ENCODE peak calls at places on chromosomes 6 and 20, in eight cellular contexts. One of them, this sample, is unnamed. For H3K36me3, the result is how much of the 10 kb centered on the place peaks cover.

GRCh38 chr6:5302220-5302946 is 41.1 kb downstream of the FARS2 start:
- DNase-seq in psoas muscle: no peak
- DNase-seq in left lung: no peak
- DNase-seq in left ventricle myocardium inferior: no peak
- DNase-seq in CD8-positive, alpha-beta memory T cell: no peak
- DNase-seq in esophagus squamous epithelium: no peak
- DNase-seq in upper lobe of right lung: no peak
- DNase-seq in brain microvascular endothelial cell: no peak
- DNase-seq in this sample: peak

GRCh38 chr6:157596886-157597285 is 215.9 kb downstream of the ZDHHC14 start:
- DNase-seq in CD8-positive, alpha-beta memory T cell: no peak
- DNase-seq in left lung: no peak
- DNase-seq in psoas muscle: no peak
- DNase-seq in esophagus squamous epithelium: no peak
- DNase-seq in brain microvascular endothelial cell: no peak
- DNase-seq in left ventricle myocardium inferior: no peak
- DNase-seq in upper lobe of right lung: no peak
- DNase-seq in this sample: no peak

GRCh38 chr6:157054531-157054979 is 268.8 kb downstream of the TMEM242 start:
- DNase-seq in left ventricle myocardium inferior: no peak
- DNase-seq in upper lobe of right lung: no peak
- DNase-seq in brain microvascular endothelial cell: no peak
- DNase-seq in left lung: no peak
- DNase-seq in psoas muscle: no peak
- DNase-seq in CD8-positive, alpha-beta memory T cell: peak
- DNase-seq in esophagus squamous epithelium: no peak
- DNase-seq in this sample: peak

GRCh38 chr6:157715766-157716171 is 107.3 kb upstream of the SNX9 start:
- DNase-seq in brain microvascular endothelial cell: peak
- DNase-seq in left ventricle myocardium inferior: peak
- DNase-seq in left lung: no peak
- DNase-seq in CD8-positive, alpha-beta memory T cell: no peak
- DNase-seq in upper lobe of right lung: no peak
- DNase-seq in psoas muscle: peak
- DNase-seq in esophagus squamous epithelium: no peak
- DNase-seq in this sample: no peak

GRCh38 chr6:158708239-158708638 is 58.4 kb downstream of the SYTL3 start:
- DNase-seq in left ventricle myocardium inferior: peak
- DNase-seq in left lung: no peak
- DNase-seq in esophagus squamous epithelium: no peak
- DNase-seq in brain microvascular endothelial cell: peak
- DNase-seq in psoas muscle: no peak
- DNase-seq in CD8-positive, alpha-beta memory T cell: no peak
- DNase-seq in upper lobe of right lung: no peak
- DNase-seq in this sample: no peak

GRCh38 chr6:45677381-45677992 is 299.8 kb upstream of the SUPT3H start:
- DNase-seq in left lung: no peak
- DNase-seq in CD8-positive, alpha-beta memory T cell: peak
- DNase-seq in esophagus squamous epithelium: no peak
- DNase-seq in left ventricle myocardium inferior: peak
- DNase-seq in upper lobe of right lung: no peak
- DNase-seq in psoas muscle: no peak
- DNase-seq in brain microvascular endothelial cell: peak
- DNase-seq in this sample: peak

GRCh38 chr20:48716086-48716485 is 111.7 kb downstream of the PREX1 start:
- DNase-seq in brain microvascular endothelial cell: no peak
- DNase-seq in left lung: no peak
- DNase-seq in esophagus squamous epithelium: no peak
- DNase-seq in left ventricle myocardium inferior: no peak
- DNase-seq in CD8-positive, alpha-beta memory T cell: peak
- DNase-seq in upper lobe of right lung: no peak
- DNase-seq in psoas muscle: no peak
- DNase-seq in this sample: peak

GRCh38 chr6:25270559-25270958 is 8.6 kb upstream of the CARMIL1 start:
- DNase-seq in esophagus squamous epithelium: no peak
- DNase-seq in CD8-positive, alpha-beta memory T cell: no peak
- DNase-seq in left ventricle myocardium inferior: no peak
- DNase-seq in brain microvascular endothelial cell: no peak
- DNase-seq in psoas muscle: no peak
- DNase-seq in upper lobe of right lung: no peak
- DNase-seq in left lung: no peak
- DNase-seq in this sample: no peak

GRCh38 chr6:148404456-148405022 is 61.9 kb downstream of the SASH1 start:
- DNase-seq in esophagus squamous epithelium: no peak
- DNase-seq in left ventricle myocardium inferior: no peak
- DNase-seq in left lung: no peak
- DNase-seq in upper lobe of right lung: no peak
- DNase-seq in psoas muscle: no peak
- DNase-seq in CD8-positive, alpha-beta memory T cell: no peak
- DNase-seq in brain microvascular endothelial cell: no peak
- DNase-seq in this sample: no peak

GRCh38 chr6:86715676-86716075 is 221.7 kb upstream of the HTR1E start:
- DNase-seq in brain microvascular endothelial cell: no peak
- DNase-seq in psoas muscle: no peak
- DNase-seq in CD8-positive, alpha-beta memory T cell: no peak
- DNase-seq in upper lobe of right lung: no peak
- DNase-seq in left ventricle myocardium inferior: no peak
- DNase-seq in left lung: no peak
- DNase-seq in esophagus squamous epithelium: no peak
- DNase-seq in this sample: no peak

GRCh38 chr6:129923520-129923919 is 62.4 kb upstream of the TMEM244 start:
- DNase-seq in upper lobe of right lung: no peak
- DNase-seq in brain microvascular endothelial cell: peak
- DNase-seq in left lung: no peak
- DNase-seq in CD8-positive, alpha-beta memory T cell: no peak
- DNase-seq in psoas muscle: no peak
- DNase-seq in left ventricle myocardium inferior: no peak
- DNase-seq in esophagus squamous epithelium: no peak
- DNase-seq in this sample: no peak

GRCh38 chr6:72739368-72739779 is 117.5 kb downstream of the KCNQ5 start:
- DNase-seq in esophagus squamous epithelium: no peak
- DNase-seq in brain microvascular endothelial cell: no peak
- DNase-seq in psoas muscle: no peak
- DNase-seq in upper lobe of right lung: no peak
- DNase-seq in CD8-positive, alpha-beta memory T cell: no peak
- DNase-seq in left ventricle myocardium inferior: no peak
- DNase-seq in left lung: no peak
- DNase-seq in this sample: peak

GRCh38 chr6:93474733-93475179 is 55.4 kb upstream of the EPHA7 start:
- DNase-seq in psoas muscle: no peak
- DNase-seq in left ventricle myocardium inferior: no peak
- DNase-seq in upper lobe of right lung: no peak
- DNase-seq in brain microvascular endothelial cell: no peak
- DNase-seq in left lung: no peak
- DNase-seq in esophagus squamous epithelium: no peak
- DNase-seq in CD8-positive, alpha-beta memory T cell: no peak
- DNase-seq in this sample: no peak

GRCh38 chr6:103122766-103123601 is 1729.5 kb downstream of the GRIK2 start:
- DNase-seq in psoas muscle: no peak
- DNase-seq in upper lobe of right lung: peak
- DNase-seq in left lung: peak
- DNase-seq in left ventricle myocardium inferior: no peak
- DNase-seq in esophagus squamous epithelium: no peak
- DNase-seq in CD8-positive, alpha-beta memory T cell: no peak
- DNase-seq in brain microvascular endothelial cell: peak
- DNase-seq in this sample: no peak

GRCh38 chr6:113385020-113385431 is 472.1 kb upstream of the MARCKS start:
- DNase-seq in CD8-positive, alpha-beta memory T cell: no peak
- DNase-seq in esophagus squamous epithelium: no peak
- DNase-seq in psoas muscle: no peak
- DNase-seq in brain microvascular endothelial cell: no peak
- DNase-seq in left ventricle myocardium inferior: no peak
- DNase-seq in upper lobe of right lung: no peak
- DNase-seq in left lung: no peak
- DNase-seq in this sample: no peak

GRCh38 chr20:47125553-47126373 is 230.7 kb downstream of the ZMYND8 start:
- DNase-seq in brain microvascular endothelial cell: no peak
- DNase-seq in upper lobe of right lung: no peak
- DNase-seq in left lung: no peak
- DNase-seq in psoas muscle: no peak
- DNase-seq in esophagus squamous epithelium: no peak
- DNase-seq in left ventricle myocardium inferior: peak
- DNase-seq in CD8-positive, alpha-beta memory T cell: no peak
- DNase-seq in this sample: no peak

GRCh38 chr6:21494505-21494904 is 99.0 kb upstream of the SOX4 start:
- DNase-seq in left lung: no peak
- DNase-seq in esophagus squamous epithelium: no peak
- DNase-seq in brain microvascular endothelial cell: no peak
- DNase-seq in left ventricle myocardium inferior: no peak
- DNase-seq in CD8-positive, alpha-beta memory T cell: no peak
- DNase-seq in upper lobe of right lung: no peak
- DNase-seq in psoas muscle: no peak
- DNase-seq in this sample: no peak

GRCh38 chr6:96013531-96013930 is 2.2 kb upstream of the FUT9 start:
- DNase-seq in left lung: no peak
- DNase-seq in brain microvascular endothelial cell: no peak
- DNase-seq in esophagus squamous epithelium: no peak
- DNase-seq in left ventricle myocardium inferior: no peak
- DNase-seq in CD8-positive, alpha-beta memory T cell: no peak
- DNase-seq in psoas muscle: no peak
- DNase-seq in upper lobe of right lung: no peak
- DNase-seq in this sample: no peak

GRCh38 chr6:163745566-163746400 is 331.3 kb downstream of the QKI start:
- DNase-seq in psoas muscle: peak
- DNase-seq in left lung: no peak
- DNase-seq in left ventricle myocardium inferior: peak
- DNase-seq in upper lobe of right lung: no peak
- DNase-seq in brain microvascular endothelial cell: peak
- DNase-seq in esophagus squamous epithelium: no peak
- DNase-seq in CD8-positive, alpha-beta memory T cell: no peak
- DNase-seq in this sample: no peak

GRCh38 chr6:6811151-6812002 is 222.9 kb downstream of the LY86 start:
- DNase-seq in left lung: no peak
- DNase-seq in brain microvascular endothelial cell: peak
- DNase-seq in esophagus squamous epithelium: no peak
- DNase-seq in left ventricle myocardium inferior: no peak
- DNase-seq in CD8-positive, alpha-beta memory T cell: peak
- DNase-seq in upper lobe of right lung: no peak
- DNase-seq in psoas muscle: no peak
- DNase-seq in this sample: no peak

GRCh38 chr6:161139766-161140553 is 133.9 kb downstream of the AGPAT4 start:
- DNase-seq in CD8-positive, alpha-beta memory T cell: no peak
- DNase-seq in psoas muscle: peak
- DNase-seq in esophagus squamous epithelium: no peak
- DNase-seq in upper lobe of right lung: no peak
- DNase-seq in left lung: peak
- DNase-seq in brain microvascular endothelial cell: no peak
- DNase-seq in left ventricle myocardium inferior: peak
- DNase-seq in this sample: no peak

GRCh38 chr6:54865091-54865631 is 18.6 kb downstream of the FAM83B start:
- DNase-seq in esophagus squamous epithelium: no peak
- DNase-seq in CD8-positive, alpha-beta memory T cell: no peak
- DNase-seq in psoas muscle: no peak
- DNase-seq in upper lobe of right lung: no peak
- DNase-seq in left lung: no peak
- DNase-seq in left ventricle myocardium inferior: no peak
- DNase-seq in brain microvascular endothelial cell: no peak
- DNase-seq in this sample: no peak
- H3K36me3 ChIP-seq in esophagus squamous epithelium: under half
- H3K36me3 ChIP-seq in CD8-positive, alpha-beta memory T cell: under half
- H3K36me3 ChIP-seq in psoas muscle: under half
- H3K36me3 ChIP-seq in upper lobe of right lung: under half
- H3K36me3 ChIP-seq in left lung: under half
- H3K36me3 ChIP-seq in left ventricle myocardium inferior: under half
- H3K36me3 ChIP-seq in brain microvascular endothelial cell: under half
- H3K36me3 ChIP-seq in this sample: under half

DNA sequence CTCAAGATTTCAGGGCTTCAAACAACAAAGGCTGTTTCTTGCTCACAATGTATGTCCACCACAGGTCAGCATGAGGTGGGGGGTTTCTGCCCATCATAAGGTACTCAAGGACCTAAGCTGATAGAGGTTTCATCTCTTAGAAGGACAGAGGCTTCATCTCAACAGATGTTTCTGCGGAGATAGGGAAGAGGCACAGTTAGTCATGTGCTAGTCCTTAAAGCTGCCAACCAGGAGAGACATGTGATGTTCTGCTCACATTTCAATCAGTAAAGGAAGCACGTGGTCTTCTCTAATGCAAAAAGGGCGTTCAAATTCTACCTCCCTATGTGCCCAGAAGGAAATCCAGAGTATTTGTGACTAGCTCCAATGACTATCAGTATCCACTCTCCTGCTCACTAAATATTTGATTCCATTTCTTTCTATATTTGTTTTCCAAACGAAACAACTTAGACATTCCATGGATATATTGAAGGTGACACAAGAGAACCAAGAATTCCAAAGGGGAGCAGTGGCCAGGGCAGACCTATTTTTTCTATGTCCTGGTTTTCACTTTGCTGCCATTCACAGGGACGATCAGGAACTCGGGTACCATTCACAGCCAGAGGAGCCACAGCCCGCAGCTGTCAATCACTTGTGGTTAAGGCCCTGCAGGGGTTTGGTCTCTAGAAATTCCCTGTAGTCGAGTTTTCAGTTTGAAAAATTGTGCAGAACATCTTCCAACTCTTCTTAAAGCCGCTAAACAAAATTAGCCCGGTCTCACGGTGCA is 173.2 kb upstream of the FOXA2 start:
- DNase-seq in brain microvascular endothelial cell: no peak
- DNase-seq in left lung: no peak
- DNase-seq in psoas muscle: no peak
- DNase-seq in esophagus squamous epithelium: no peak
- DNase-seq in CD8-positive, alpha-beta memory T cell: no peak
- DNase-seq in upper lobe of right lung: no peak
- DNase-seq in left ventricle myocardium inferior: no peak
- DNase-seq in this sample: no peak
- H3K4me3 ChIP-seq in brain microvascular endothelial cell: no peak
- H3K4me3 ChIP-seq in left lung: no peak
- H3K4me3 ChIP-seq in psoas muscle: no peak
- H3K4me3 ChIP-seq in esophagus squamous epithelium: no peak
- H3K4me3 ChIP-seq in CD8-positive, alpha-beta memory T cell: no peak
- H3K4me3 ChIP-seq in upper lobe of right lung: no peak
- H3K4me3 ChIP-seq in left ventricle myocardium inferior: no peak
- H3K4me3 ChIP-seq in this sample: no peak

GRCh38 chr20:32793059-32793458 is 26.7 kb upstream of the MAPRE1 start:
- DNase-seq in brain microvascular endothelial cell: no peak
- DNase-seq in upper lobe of right lung: no peak
- DNase-seq in esophagus squamous epithelium: no peak
- DNase-seq in CD8-positive, alpha-beta memory T cell: no peak
- DNase-seq in left ventricle myocardium inferior: no peak
- DNase-seq in left lung: no peak
- DNase-seq in psoas muscle: no peak
- DNase-seq in this sample: no peak
- H3K36me3 ChIP-seq in brain microvascular endothelial cell: under half
- H3K36me3 ChIP-seq in upper lobe of right lung: under half
- H3K36me3 ChIP-seq in esophagus squamous epithelium: under half
- H3K36me3 ChIP-seq in CD8-positive, alpha-beta memory T cell: under half
- H3K36me3 ChIP-seq in left ventricle myocardium inferior: under half
- H3K36me3 ChIP-seq in left lung: under half
- H3K36me3 ChIP-seq in psoas muscle: under half
- H3K36me3 ChIP-seq in this sample: under half

DNA sequence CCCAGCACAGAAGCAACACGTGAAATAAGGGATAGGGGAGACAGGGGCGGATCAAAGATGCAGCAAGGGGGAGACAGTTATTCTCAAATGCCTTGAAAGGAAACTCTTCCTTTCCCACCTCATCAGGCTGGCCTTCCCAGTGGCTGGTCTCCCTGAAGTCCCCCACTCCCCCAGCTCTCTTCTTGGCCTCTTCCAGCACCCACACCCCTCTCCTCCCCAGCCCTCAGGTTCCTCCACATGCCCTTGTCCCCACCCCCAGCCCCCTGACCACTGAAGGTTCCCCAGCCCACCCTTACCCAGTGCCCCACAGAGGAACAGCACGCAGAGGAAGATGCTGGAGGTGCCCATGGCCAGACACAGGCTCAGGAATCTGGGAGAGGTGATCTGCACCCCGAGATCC is 1.7 kb upstream of the LY6G6D start:
- DNase-seq in CD8-positive, alpha-beta memory T cell: no peak
- DNase-seq in left lung: no peak
- DNase-seq in psoas muscle: no peak
- DNase-seq in esophagus squamous epithelium: no peak
- DNase-seq in brain microvascular endothelial cell: no peak
- DNase-seq in left ventricle myocardium inferior: no peak
- DNase-seq in upper lobe of right lung: no peak
- DNase-seq in this sample: no peak
- H3K4me3 ChIP-seq in CD8-positive, alpha-beta memory T cell: no peak
- H3K4me3 ChIP-seq in left lung: no peak
- H3K4me3 ChIP-seq in psoas muscle: no peak
- H3K4me3 ChIP-seq in esophagus squamous epithelium: no peak
- H3K4me3 ChIP-seq in brain microvascular endothelial cell: no peak
- H3K4me3 ChIP-seq in left ventricle myocardium inferior: no peak
- H3K4me3 ChIP-seq in upper lobe of right lung: no peak
- H3K4me3 ChIP-seq in this sample: no peak